ENCODE peak calls at places on chromosomes 13 and 19, in four cellular contexts. One of them, this sample, is unnamed. For H3K9me3, the result is how much of the 10 kb centered on the place peaks cover.

GRCh38 chr13:44305216-44305615 is 68.4 kb upstream of the SERP2 start:
- DNase-seq in lung: no peak
- DNase-seq in psoas muscle: no peak
- DNase-seq in effector memory CD4-positive, alpha-beta T cell: no peak
- DNase-seq in this sample: no peak

GRCh38 chr13:101736551-101736950 is 284.1 kb downstream of the ITGBL1 start:
- DNase-seq in lung: no peak
- DNase-seq in psoas muscle: no peak
- DNase-seq in effector memory CD4-positive, alpha-beta T cell: no peak
- DNase-seq in this sample: no peak

GRCh38 chr13:40910324-40911050 is 108.6 kb downstream of the ELF1 start:
- DNase-seq in lung: no peak
- DNase-seq in psoas muscle: no peak
- DNase-seq in effector memory CD4-positive, alpha-beta T cell: no peak
- DNase-seq in this sample: no peak

GRCh38 chr13:76903544-76904162 is 17.4 kb upstream of the KCTD12 start:
- DNase-seq in lung: peak
- DNase-seq in psoas muscle: peak
- DNase-seq in effector memory CD4-positive, alpha-beta T cell: peak
- DNase-seq in this sample: peak

GRCh38 chr19:48651682-48652046 is 5.7 kb upstream of the CA11 start:
- DNase-seq in lung: no peak
- DNase-seq in psoas muscle: no peak
- DNase-seq in effector memory CD4-positive, alpha-beta T cell: no peak
- DNase-seq in this sample: no peak

GRCh38 chr13:33676700-33677048 is 141.3 kb upstream of the RFC3 start:
- DNase-seq in lung: peak
- DNase-seq in psoas muscle: peak
- DNase-seq in effector memory CD4-positive, alpha-beta T cell: no peak
- DNase-seq in this sample: no peak

GRCh38 chr13:36131931-36132297 is 732 bp upstream of the DCLK1 start:
- DNase-seq in lung: peak
- DNase-seq in psoas muscle: peak
- DNase-seq in effector memory CD4-positive, alpha-beta T cell: no peak
- DNase-seq in this sample: no peak

GRCh38 chr19:48551437-48552302 is at the start of gene SULT2B1:
- DNase-seq in lung: peak
- DNase-seq in psoas muscle: no peak
- DNase-seq in effector memory CD4-positive, alpha-beta T cell: no peak
- DNase-seq in this sample: no peak

GRCh38 chr13:46392967-46393366 is 5.9 kb upstream of the RUBCNL start:
- DNase-seq in lung: no peak
- DNase-seq in psoas muscle: no peak
- DNase-seq in effector memory CD4-positive, alpha-beta T cell: no peak
- DNase-seq in this sample: no peak

GRCh38 chr19:22422220-22422619 is at the start of gene ZNF98:
- DNase-seq in lung: no peak
- DNase-seq in psoas muscle: peak
- DNase-seq in effector memory CD4-positive, alpha-beta T cell: no peak
- DNase-seq in this sample: no peak
- H3K9me3 ChIP-seq in lung: under half
- H3K9me3 ChIP-seq in psoas muscle: under half
- H3K9me3 ChIP-seq in effector memory CD4-positive, alpha-beta T cell: under half
- H3K9me3 ChIP-seq in this sample: under half

GRCh38 chr19:46080561-46080960 is 39.8 kb upstream of the IGFL4 start:
- DNase-seq in lung: no peak
- DNase-seq in psoas muscle: no peak
- DNase-seq in effector memory CD4-positive, alpha-beta T cell: no peak
- DNase-seq in this sample: no peak

GRCh38 chr19:46077815-46078167 is 37.0 kb upstream of the IGFL4 start:
- DNase-seq in lung: no peak
- DNase-seq in psoas muscle: no peak
- DNase-seq in effector memory CD4-positive, alpha-beta T cell: no peak
- DNase-seq in this sample: no peak

GRCh38 chr19:46085888-46086287 is 38.6 kb downstream of the IGFL3 start:
- DNase-seq in lung: no peak
- DNase-seq in psoas muscle: no peak
- DNase-seq in effector memory CD4-positive, alpha-beta T cell: no peak
- DNase-seq in this sample: no peak

GRCh38 chr19:46081928-46082727 is 41.3 kb upstream of the IGFL4 start:
- DNase-seq in lung: peak
- DNase-seq in psoas muscle: no peak
- DNase-seq in effector memory CD4-positive, alpha-beta T cell: no peak
- DNase-seq in this sample: no peak

GRCh38 chr19:46082728-46083050 is 41.8 kb downstream of the IGFL3 start:
- DNase-seq in lung: no peak
- DNase-seq in psoas muscle: no peak
- DNase-seq in effector memory CD4-positive, alpha-beta T cell: no peak
- DNase-seq in this sample: no peak
- H3K9me3 ChIP-seq in lung: under half
- H3K9me3 ChIP-seq in psoas muscle: under half
- H3K9me3 ChIP-seq in effector memory CD4-positive, alpha-beta T cell: under half
- H3K9me3 ChIP-seq in this sample: under half

GRCh38 chr13:105952233-105952767 is 583.2 kb downstream of the EFNB2 start:
- DNase-seq in lung: no peak
- DNase-seq in psoas muscle: no peak
- DNase-seq in effector memory CD4-positive, alpha-beta T cell: no peak
- DNase-seq in this sample: no peak

DNA sequence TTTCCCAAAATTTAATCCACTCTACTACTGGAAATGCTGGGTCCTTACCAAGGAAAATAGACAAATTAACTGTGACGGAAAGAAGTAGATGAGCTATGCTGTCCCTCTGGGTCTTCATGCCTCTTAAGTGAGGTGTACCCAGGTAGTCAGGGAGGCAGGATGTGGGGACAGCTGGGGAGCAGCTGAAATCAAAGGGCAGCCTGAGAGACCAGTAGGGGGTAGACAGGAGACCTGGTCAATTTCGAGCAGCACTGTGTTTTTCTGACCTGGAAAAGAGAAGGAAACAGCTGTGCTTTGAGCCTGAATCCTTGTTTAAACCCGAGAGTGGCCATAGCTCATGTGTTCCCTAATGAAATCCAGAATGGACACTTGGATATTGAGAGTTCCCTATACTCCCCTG is 587.3 kb downstream of the EFNB2 start:
- DNase-seq in lung: no peak
- DNase-seq in psoas muscle: no peak
- DNase-seq in effector memory CD4-positive, alpha-beta T cell: no peak
- DNase-seq in this sample: no peak
- H3K9me3 ChIP-seq in lung: under half
- H3K9me3 ChIP-seq in psoas muscle: under half
- H3K9me3 ChIP-seq in effector memory CD4-positive, alpha-beta T cell: under half
- H3K9me3 ChIP-seq in this sample: under half

DNA sequence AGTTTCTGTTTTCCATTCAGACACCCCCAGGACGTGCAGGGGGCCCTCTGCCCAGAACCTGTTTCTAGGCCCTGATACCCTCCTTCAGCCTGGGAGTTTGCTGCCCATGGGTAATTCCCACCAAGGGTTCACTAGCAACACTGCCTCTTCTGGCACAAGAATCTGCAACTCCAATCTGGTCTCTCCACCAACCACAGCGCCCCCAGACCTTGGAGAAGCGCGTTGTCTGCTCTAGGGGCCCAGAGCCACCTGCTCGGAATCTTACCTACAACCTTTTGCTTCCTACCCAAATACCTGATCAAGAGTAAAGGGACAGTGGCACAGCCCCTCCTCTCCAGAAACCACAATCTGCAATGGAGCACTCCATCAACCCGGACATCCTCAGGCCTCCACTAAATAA is 763 bp downstream of the ZNF180 start:
- DNase-seq in lung: no peak
- DNase-seq in psoas muscle: no peak
- DNase-seq in effector memory CD4-positive, alpha-beta T cell: no peak
- DNase-seq in this sample: no peak
- H3K9me3 ChIP-seq in lung: under half
- H3K9me3 ChIP-seq in psoas muscle: half or more
- H3K9me3 ChIP-seq in effector memory CD4-positive, alpha-beta T cell: under half
- H3K9me3 ChIP-seq in this sample: under half

GRCh38 chr19:15737722-15738121 is at the start of gene OR10H3:
- DNase-seq in lung: no peak
- DNase-seq in psoas muscle: no peak
- DNase-seq in effector memory CD4-positive, alpha-beta T cell: no peak
- DNase-seq in this sample: no peak
- H3K9me3 ChIP-seq in lung: under half
- H3K9me3 ChIP-seq in psoas muscle: under half
- H3K9me3 ChIP-seq in effector memory CD4-positive, alpha-beta T cell: under half
- H3K9me3 ChIP-seq in this sample: under half

GRCh38 chr19:43841990-43842389 is 14.9 kb downstream of the ZNF283 start:
- DNase-seq in lung: no peak
- DNase-seq in psoas muscle: no peak
- DNase-seq in effector memory CD4-positive, alpha-beta T cell: no peak
- DNase-seq in this sample: no peak

DNA sequence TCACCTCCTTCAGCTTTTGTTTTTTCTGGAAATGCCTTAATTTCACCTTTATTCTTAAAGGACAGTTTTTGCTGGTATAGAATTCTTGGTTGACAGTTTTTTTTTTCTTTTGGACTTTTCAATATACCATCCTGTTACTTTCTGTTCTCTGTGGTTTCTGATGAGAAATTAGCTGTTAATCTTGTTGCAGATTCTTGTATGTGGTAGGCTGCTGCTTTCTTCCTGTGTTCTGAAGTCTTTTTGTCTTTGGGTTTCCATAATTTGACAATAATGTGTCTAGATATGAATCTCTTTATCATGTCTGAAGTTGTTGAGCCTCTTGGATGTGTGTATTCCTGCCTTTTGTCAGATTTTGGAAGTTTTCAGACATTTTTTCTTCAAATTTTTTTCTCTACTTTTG is 12.0 kb downstream of the ZNF283 start:
- DNase-seq in lung: no peak
- DNase-seq in psoas muscle: no peak
- DNase-seq in effector memory CD4-positive, alpha-beta T cell: no peak
- DNase-seq in this sample: no peak
- H3K9me3 ChIP-seq in lung: under half
- H3K9me3 ChIP-seq in psoas muscle: half or more
- H3K9me3 ChIP-seq in effector memory CD4-positive, alpha-beta T cell: under half
- H3K9me3 ChIP-seq in this sample: under half

GRCh38 chr19:57435062-57435978 is at the start of gene ZNF749:
- DNase-seq in lung: peak
- DNase-seq in psoas muscle: peak
- DNase-seq in effector memory CD4-positive, alpha-beta T cell: peak
- DNase-seq in this sample: peak

GRCh38 chr19:57437931-57438330 is 2.8 kb downstream of the ZNF749 start:
- DNase-seq in lung: no peak
- DNase-seq in psoas muscle: no peak
- DNase-seq in effector memory CD4-positive, alpha-beta T cell: no peak
- DNase-seq in this sample: no peak

GRCh38 chr19:57434386-57435061 is 601 bp upstream of the ZNF749 start:
- DNase-seq in lung: no peak
- DNase-seq in psoas muscle: no peak
- DNase-seq in effector memory CD4-positive, alpha-beta T cell: no peak
- DNase-seq in this sample: no peak

GRCh38 chr19:57438925-57439324 is 3.8 kb downstream of the ZNF749 start:
- DNase-seq in lung: no peak
- DNase-seq in psoas muscle: no peak
- DNase-seq in effector memory CD4-positive, alpha-beta T cell: no peak
- DNase-seq in this sample: no peak

GRCh38 chr19:57436392-57436791 is 1.3 kb downstream of the ZNF749 start:
- DNase-seq in lung: no peak
- DNase-seq in psoas muscle: no peak
- DNase-seq in effector memory CD4-positive, alpha-beta T cell: no peak
- DNase-seq in this sample: no peak
- H3K9me3 ChIP-seq in lung: under half
- H3K9me3 ChIP-seq in psoas muscle: under half
- H3K9me3 ChIP-seq in effector memory CD4-positive, alpha-beta T cell: under half
- H3K9me3 ChIP-seq in this sample: under half

GRCh38 chr13:91058919-91059318 is 288.6 kb upstream of the MIR17HG start:
- DNase-seq in lung: no peak
- DNase-seq in psoas muscle: no peak
- DNase-seq in effector memory CD4-positive, alpha-beta T cell: no peak
- DNase-seq in this sample: no peak
- H3K9me3 ChIP-seq in lung: under half
- H3K9me3 ChIP-seq in psoas muscle: under half
- H3K9me3 ChIP-seq in effector memory CD4-positive, alpha-beta T cell: under half
- H3K9me3 ChIP-seq in this sample: under half

This sample was measured in T-helper 17 cell.